ENCODE peak calls at places on chromosomes 5 and 9, in nine cellular contexts. One of them, this sample, is unnamed.

GRCh38 chr5:146667633-146668032 is 151.6 kb upstream of the GPR151 start:
- DNase-seq in A549: no peak
- DNase-seq in adrenal gland: peak; percentile 21
- DNase-seq in caudate nucleus: no peak
- DNase-seq in ovary: no peak
- DNase-seq in CD8-positive, alpha-beta T cell: no peak
- DNase-seq in SJSA1: peak; percentile 9
- DNase-seq in testis: no peak
- DNase-seq in naive thymus-derived CD4-positive, alpha-beta T cell: no peak
- DNase-seq in this sample: no peak

GRCh38 chr9:109272045-109272444 is 48.8 kb downstream of the EPB41L4B start:
- DNase-seq in A549: no peak
- DNase-seq in adrenal gland: no peak
- DNase-seq in caudate nucleus: no peak
- DNase-seq in ovary: no peak
- DNase-seq in CD8-positive, alpha-beta T cell: no peak
- DNase-seq in SJSA1: no peak
- DNase-seq in testis: no peak
- DNase-seq in naive thymus-derived CD4-positive, alpha-beta T cell: no peak
- DNase-seq in this sample: no peak

GRCh38 chr9:14238518-14238917 is 75.4 kb downstream of the NFIB start:
- DNase-seq in A549: peak; percentile 83
- DNase-seq in adrenal gland: no peak
- DNase-seq in caudate nucleus: no peak
- DNase-seq in ovary: no peak
- DNase-seq in CD8-positive, alpha-beta T cell: no peak
- DNase-seq in SJSA1: peak; percentile 79
- DNase-seq in testis: no peak
- DNase-seq in naive thymus-derived CD4-positive, alpha-beta T cell: no peak
- DNase-seq in this sample: peak; percentile 33

GRCh38 chr5:109928046-109928445 is 238.3 kb downstream of the MAN2A1 start:
- DNase-seq in A549: no peak
- DNase-seq in adrenal gland: no peak
- DNase-seq in caudate nucleus: no peak
- DNase-seq in ovary: no peak
- DNase-seq in CD8-positive, alpha-beta T cell: no peak
- DNase-seq in SJSA1: no peak
- DNase-seq in testis: no peak
- DNase-seq in naive thymus-derived CD4-positive, alpha-beta T cell: no peak
- DNase-seq in this sample: no peak

GRCh38 chr9:123724211-123724831 is 205.6 kb downstream of the DENND1A start:
- DNase-seq in A549: peak; percentile 43
- DNase-seq in adrenal gland: peak; percentile 23
- DNase-seq in caudate nucleus: no peak
- DNase-seq in ovary: no peak
- DNase-seq in CD8-positive, alpha-beta T cell: no peak
- DNase-seq in SJSA1: no peak
- DNase-seq in testis: peak; percentile 47
- DNase-seq in naive thymus-derived CD4-positive, alpha-beta T cell: no peak
- DNase-seq in this sample: no peak

GRCh38 chr5:178683758-178684157 is 46.7 kb downstream of the ZNF354A start:
- DNase-seq in A549: no peak
- DNase-seq in adrenal gland: no peak
- DNase-seq in caudate nucleus: no peak
- DNase-seq in ovary: no peak
- DNase-seq in CD8-positive, alpha-beta T cell: no peak
- DNase-seq in SJSA1: no peak
- DNase-seq in testis: no peak
- DNase-seq in naive thymus-derived CD4-positive, alpha-beta T cell: no peak
- DNase-seq in this sample: no peak

GRCh38 chr9:119268985-119269384 is 100.2 kb downstream of the BRINP1 start:
- DNase-seq in A549: no peak
- DNase-seq in adrenal gland: no peak
- DNase-seq in caudate nucleus: no peak
- DNase-seq in ovary: no peak
- DNase-seq in CD8-positive, alpha-beta T cell: no peak
- DNase-seq in SJSA1: no peak
- DNase-seq in testis: no peak
- DNase-seq in naive thymus-derived CD4-positive, alpha-beta T cell: no peak
- DNase-seq in this sample: no peak

GRCh38 chr9:136122425-136123383 is 4.0 kb upstream of the TMEM250 start:
- DNase-seq in A549: peak; percentile 59
- DNase-seq in adrenal gland: peak; percentile 75
- DNase-seq in caudate nucleus: peak; percentile 74
- DNase-seq in ovary: peak; percentile 67
- DNase-seq in CD8-positive, alpha-beta T cell: peak; percentile 78
- DNase-seq in SJSA1: peak; percentile 57
- DNase-seq in testis: peak; percentile 76
- DNase-seq in naive thymus-derived CD4-positive, alpha-beta T cell: peak; percentile 55
- DNase-seq in this sample: peak; percentile 75

GRCh38 chr9:90608141-90608540 is 34.5 kb downstream of the DIRAS2 start:
- DNase-seq in A549: no peak
- DNase-seq in adrenal gland: no peak
- DNase-seq in caudate nucleus: no peak
- DNase-seq in ovary: no peak
- DNase-seq in CD8-positive, alpha-beta T cell: no peak
- DNase-seq in SJSA1: no peak
- DNase-seq in testis: no peak
- DNase-seq in naive thymus-derived CD4-positive, alpha-beta T cell: no peak
- DNase-seq in this sample: no peak

GRCh38 chr5:74199436-74200210 is 440.9 kb downstream of the ENC1 start:
- DNase-seq in A549: peak; percentile 18
- DNase-seq in adrenal gland: no peak
- DNase-seq in caudate nucleus: no peak
- DNase-seq in ovary: no peak
- DNase-seq in CD8-positive, alpha-beta T cell: no peak
- DNase-seq in SJSA1: no peak
- DNase-seq in testis: no peak
- DNase-seq in naive thymus-derived CD4-positive, alpha-beta T cell: no peak
- DNase-seq in this sample: no peak

GRCh38 chr9:129554649-129555048 is 66.3 kb downstream of the C9orf50 start:
- DNase-seq in A549: peak; percentile 49
- DNase-seq in adrenal gland: no peak
- DNase-seq in caudate nucleus: no peak
- DNase-seq in ovary: no peak
- DNase-seq in CD8-positive, alpha-beta T cell: no peak
- DNase-seq in SJSA1: no peak
- DNase-seq in testis: no peak
- DNase-seq in naive thymus-derived CD4-positive, alpha-beta T cell: no peak
- DNase-seq in this sample: no peak

GRCh38 chr5:177980776-177981175 is 15.3 kb downstream of the PROP1 start:
- DNase-seq in A549: no peak
- DNase-seq in adrenal gland: no peak
- DNase-seq in caudate nucleus: no peak
- DNase-seq in ovary: peak; percentile 42
- DNase-seq in CD8-positive, alpha-beta T cell: no peak
- DNase-seq in SJSA1: no peak
- DNase-seq in testis: peak; percentile 45
- DNase-seq in naive thymus-derived CD4-positive, alpha-beta T cell: no peak
- DNase-seq in this sample: no peak

GRCh38 chr9:86187121-86187520 is 72.3 kb downstream of the C9orf153 start:
- DNase-seq in A549: peak; percentile 26
- DNase-seq in adrenal gland: no peak
- DNase-seq in caudate nucleus: no peak
- DNase-seq in ovary: no peak
- DNase-seq in CD8-positive, alpha-beta T cell: no peak
- DNase-seq in SJSA1: no peak
- DNase-seq in testis: no peak
- DNase-seq in naive thymus-derived CD4-positive, alpha-beta T cell: no peak
- DNase-seq in this sample: peak; percentile 77

GRCh38 chr5:73451218-73452130 is 2.9 kb upstream of the FOXD1 start:
- DNase-seq in A549: peak; percentile 68
- DNase-seq in adrenal gland: peak; percentile 43
- DNase-seq in caudate nucleus: peak; percentile 23
- DNase-seq in ovary: no peak
- DNase-seq in CD8-positive, alpha-beta T cell: peak; percentile 62
- DNase-seq in SJSA1: peak; percentile 43
- DNase-seq in testis: peak; percentile 72
- DNase-seq in naive thymus-derived CD4-positive, alpha-beta T cell: peak; percentile 38
- DNase-seq in this sample: peak; percentile 66

GRCh38 chr5:109654455-109654854 is 35.3 kb upstream of the MAN2A1 start:
- DNase-seq in A549: no peak
- DNase-seq in adrenal gland: peak; percentile 88
- DNase-seq in caudate nucleus: no peak
- DNase-seq in ovary: no peak
- DNase-seq in CD8-positive, alpha-beta T cell: no peak
- DNase-seq in SJSA1: peak; percentile 72
- DNase-seq in testis: no peak
- DNase-seq in naive thymus-derived CD4-positive, alpha-beta T cell: no peak
- DNase-seq in this sample: no peak

DNA sequence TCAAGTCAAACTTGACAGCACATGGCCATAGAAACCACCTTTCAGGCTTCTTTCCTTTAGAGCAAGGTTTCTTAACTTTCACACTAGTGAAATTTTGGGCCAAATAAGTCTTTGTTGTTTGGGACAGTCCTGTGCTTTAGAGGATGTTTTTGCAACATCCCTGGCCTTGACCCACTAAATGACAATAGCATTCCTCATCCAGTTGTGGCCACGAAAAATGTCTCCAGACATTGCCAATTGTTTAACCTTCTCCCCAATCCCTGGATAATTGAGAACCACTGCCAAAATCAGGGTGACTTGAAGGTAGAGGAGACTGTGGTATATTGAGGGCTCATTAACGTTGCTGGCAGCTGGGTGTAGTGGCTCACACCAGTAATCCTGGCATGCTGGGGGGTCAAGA is 72.0 kb downstream of the ALDH1A1 start:
- DNase-seq in A549: no peak
- DNase-seq in adrenal gland: no peak
- DNase-seq in caudate nucleus: no peak
- DNase-seq in ovary: no peak
- DNase-seq in CD8-positive, alpha-beta T cell: no peak
- DNase-seq in SJSA1: no peak
- DNase-seq in testis: no peak
- DNase-seq in naive thymus-derived CD4-positive, alpha-beta T cell: no peak
- DNase-seq in this sample: no peak
- H3K27ac ChIP-seq in A549: no peak overlapping the region
- H3K27ac ChIP-seq in adrenal gland: no peak overlapping the region
- H3K27ac ChIP-seq in caudate nucleus: no peak overlapping the region
- H3K27ac ChIP-seq in ovary: no peak overlapping the region
- H3K27ac ChIP-seq in CD8-positive, alpha-beta T cell: no peak overlapping the region
- H3K27ac ChIP-seq in SJSA1: no peak overlapping the region
- H3K27ac ChIP-seq in testis: no peak overlapping the region
- H3K27ac ChIP-seq in naive thymus-derived CD4-positive, alpha-beta T cell: no peak overlapping the region
- H3K27ac ChIP-seq in this sample: no peak overlapping the region

GRCh38 chr5:143418140-143418866 is 14.8 kb upstream of the NR3C1 start:
- DNase-seq in A549: no peak
- DNase-seq in adrenal gland: no peak
- DNase-seq in caudate nucleus: no peak
- DNase-seq in ovary: no peak
- DNase-seq in CD8-positive, alpha-beta T cell: no peak
- DNase-seq in SJSA1: no peak
- DNase-seq in testis: no peak
- DNase-seq in naive thymus-derived CD4-positive, alpha-beta T cell: no peak
- DNase-seq in this sample: no peak
- H3K27ac ChIP-seq in A549: peak overlapping the region; percentile 20
- H3K27ac ChIP-seq in adrenal gland: no peak overlapping the region
- H3K27ac ChIP-seq in caudate nucleus: no peak overlapping the region
- H3K27ac ChIP-seq in ovary: no peak overlapping the region
- H3K27ac ChIP-seq in CD8-positive, alpha-beta T cell: no peak overlapping the region
- H3K27ac ChIP-seq in SJSA1: no peak overlapping the region
- H3K27ac ChIP-seq in testis: no peak overlapping the region
- H3K27ac ChIP-seq in naive thymus-derived CD4-positive, alpha-beta T cell: no peak overlapping the region
- H3K27ac ChIP-seq in this sample: no peak overlapping the region

GRCh38 chr9:121738391-121738790 is 87.0 kb downstream of the DAB2IP start:
- DNase-seq in A549: no peak
- DNase-seq in adrenal gland: no peak
- DNase-seq in caudate nucleus: no peak
- DNase-seq in ovary: no peak
- DNase-seq in CD8-positive, alpha-beta T cell: no peak
- DNase-seq in SJSA1: no peak
- DNase-seq in testis: no peak
- DNase-seq in naive thymus-derived CD4-positive, alpha-beta T cell: no peak
- DNase-seq in this sample: no peak

GRCh38 chr9:121738969-121739368 is 87.5 kb downstream of the DAB2IP start:
- DNase-seq in A549: no peak
- DNase-seq in adrenal gland: no peak
- DNase-seq in caudate nucleus: no peak
- DNase-seq in ovary: no peak
- DNase-seq in CD8-positive, alpha-beta T cell: no peak
- DNase-seq in SJSA1: no peak
- DNase-seq in testis: peak; percentile 45
- DNase-seq in naive thymus-derived CD4-positive, alpha-beta T cell: no peak
- DNase-seq in this sample: no peak

GRCh38 chr9:121737481-121737931 is 86.1 kb downstream of the DAB2IP start:
- DNase-seq in A549: no peak
- DNase-seq in adrenal gland: no peak
- DNase-seq in caudate nucleus: no peak
- DNase-seq in ovary: no peak
- DNase-seq in CD8-positive, alpha-beta T cell: no peak
- DNase-seq in SJSA1: no peak
- DNase-seq in testis: no peak
- DNase-seq in naive thymus-derived CD4-positive, alpha-beta T cell: no peak
- DNase-seq in this sample: no peak

GRCh38 chr9:121741198-121741918 is 89.9 kb downstream of the DAB2IP start:
- DNase-seq in A549: no peak
- DNase-seq in adrenal gland: no peak
- DNase-seq in caudate nucleus: no peak
- DNase-seq in ovary: no peak
- DNase-seq in CD8-positive, alpha-beta T cell: no peak
- DNase-seq in SJSA1: no peak
- DNase-seq in testis: no peak
- DNase-seq in naive thymus-derived CD4-positive, alpha-beta T cell: no peak
- DNase-seq in this sample: no peak

GRCh38 chr9:121739971-121740370 is 88.5 kb downstream of the DAB2IP start:
- DNase-seq in A549: no peak
- DNase-seq in adrenal gland: no peak
- DNase-seq in caudate nucleus: no peak
- DNase-seq in ovary: no peak
- DNase-seq in CD8-positive, alpha-beta T cell: no peak
- DNase-seq in SJSA1: no peak
- DNase-seq in testis: peak; percentile 67
- DNase-seq in naive thymus-derived CD4-positive, alpha-beta T cell: no peak
- DNase-seq in this sample: no peak
- H3K27ac ChIP-seq in A549: no peak overlapping the region
- H3K27ac ChIP-seq in adrenal gland: peak overlapping the region; percentile 87
- H3K27ac ChIP-seq in caudate nucleus: no peak overlapping the region
- H3K27ac ChIP-seq in ovary: no peak overlapping the region
- H3K27ac ChIP-seq in CD8-positive, alpha-beta T cell: no peak overlapping the region
- H3K27ac ChIP-seq in SJSA1: no peak overlapping the region
- H3K27ac ChIP-seq in testis: peak overlapping the region; percentile 26
- H3K27ac ChIP-seq in naive thymus-derived CD4-positive, alpha-beta T cell: no peak overlapping the region
- H3K27ac ChIP-seq in this sample: no peak overlapping the region

DNA sequence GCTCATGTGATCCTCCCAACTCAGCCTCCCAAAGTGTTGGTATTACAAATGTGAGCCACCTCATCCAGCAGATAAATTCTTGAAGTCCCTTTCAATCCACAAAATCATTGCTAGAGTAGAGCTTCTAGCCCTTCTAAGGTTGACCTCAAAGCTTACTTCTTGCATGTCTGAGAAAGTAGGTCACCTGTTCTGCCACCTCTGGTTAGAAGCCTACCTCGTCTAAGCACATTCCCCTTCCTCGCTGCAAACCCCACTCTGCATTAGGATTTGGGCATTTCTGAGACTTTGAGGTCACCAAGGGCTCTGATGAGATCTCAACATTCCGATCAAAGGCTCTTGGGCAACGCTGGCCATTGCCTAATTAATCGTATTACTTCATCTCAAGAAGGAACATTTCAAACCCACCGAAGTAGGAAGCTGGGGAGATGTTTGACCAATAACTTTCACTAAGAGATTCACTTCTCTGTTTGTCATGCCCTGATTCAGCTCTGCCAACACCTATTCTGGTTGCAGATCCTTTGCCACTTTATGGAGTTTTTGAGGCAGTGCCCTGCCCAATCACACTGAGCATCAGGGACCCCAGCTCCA is 8.6 kb downstream of the ADAM19 start:
- DNase-seq in A549: no peak
- DNase-seq in adrenal gland: no peak
- DNase-seq in caudate nucleus: no peak
- DNase-seq in ovary: no peak
- DNase-seq in CD8-positive, alpha-beta T cell: no peak
- DNase-seq in SJSA1: no peak
- DNase-seq in testis: no peak
- DNase-seq in naive thymus-derived CD4-positive, alpha-beta T cell: no peak
- DNase-seq in this sample: no peak
- H3K27ac ChIP-seq in A549: no peak overlapping the region
- H3K27ac ChIP-seq in adrenal gland: no peak overlapping the region
- H3K27ac ChIP-seq in caudate nucleus: no peak overlapping the region
- H3K27ac ChIP-seq in ovary: no peak overlapping the region
- H3K27ac ChIP-seq in CD8-positive, alpha-beta T cell: no peak overlapping the region
- H3K27ac ChIP-seq in SJSA1: no peak overlapping the region
- H3K27ac ChIP-seq in testis: no peak overlapping the region
- H3K27ac ChIP-seq in naive thymus-derived CD4-positive, alpha-beta T cell: no peak overlapping the region
- H3K27ac ChIP-seq in this sample: no peak overlapping the region

This sample was measured in H9.